ENCODE peak calls at places on chromosomes 5 and 9, in ten cellular contexts. E, F, Y, H, T, Z, X, G, U and M are unnamed samples.

GRCh38 chr9:37107701-37108100 is 12.7 kb upstream of the ZCCHC7 start:
- DNase-seq in E (no peak), F (no peak), Y (no peak), H (no peak), T (no peak), Z (no peak), X (no peak), G (no peak), U (no peak), M (no peak)

GRCh38 chr5:66789434-66789833 is 193.2 kb downstream of the MAST4 start:
- DNase-seq in E (no peak), F (no peak), Y (no peak), H (no peak), T (no peak), Z (peak; percentile 17), X (no peak), G (no peak), U (no peak), M (no peak)

GRCh38 chr9:88481933-88482332 is 53.0 kb upstream of the NXNL2 start:
- DNase-seq in E (no peak), F (no peak), Y (no peak), H (no peak), T (no peak), Z (no peak), X (no peak), G (peak; percentile 25), U (no peak), M (no peak)

GRCh38 chr5:109939109-109939682 is 249.5 kb downstream of the MAN2A1 start:
- DNase-seq in E (peak; percentile 39), F (no peak), Y (no peak), H (no peak), T (no peak), Z (no peak), X (no peak), G (no peak), U (no peak), M (no peak)

GRCh38 chr9:15570769-15571168 is 17.9 kb downstream of the CCDC171 start:
- DNase-seq in E (no peak), F (no peak), Y (no peak), H (no peak), T (no peak), Z (no peak), X (no peak), G (no peak), U (no peak), M (no peak)

GRCh38 chr5:35095366-35095765 is 47.6 kb upstream of the AGXT2 start:
- DNase-seq in E (no peak), F (no peak), Y (no peak), H (no peak), T (no peak), Z (no peak), X (no peak), G (no peak), U (no peak), M (no peak)

GRCh38 chr9:134307674-134308638 is 18.3 kb upstream of the RXRA start:
- DNase-seq in E (no peak), F (peak; percentile 19), Y (no peak), H (no peak), T (no peak), Z (no peak), X (no peak), G (no peak), U (no peak), M (peak; percentile 66)

GRCh38 chr5:82165740-82166530 is 112.2 kb downstream of the RPS23 start:
- DNase-seq in E (peak; percentile 96), F (peak; percentile 63), Y (peak; percentile 77), H (peak; percentile 43), T (peak; percentile 61), Z (peak; percentile 64), X (peak; percentile 86), G (peak; percentile 45), U (peak; percentile 30), M (peak; percentile 18)

GRCh38 chr5:179668404-179668803 is 12.4 kb downstream of the CBY3 start:
- DNase-seq in E (peak; percentile 53), F (peak; percentile 44), Y (no peak), H (peak; percentile 50), T (peak; percentile 19), Z (peak; percentile 79), X (no peak), G (peak; percentile 38), U (no peak), M (no peak)

GRCh38 chr5:154107010-154107409 is 68.2 kb downstream of the MFAP3 start:
- DNase-seq in E (no peak), F (no peak), Y (no peak), H (no peak), T (no peak), Z (no peak), X (no peak), G (no peak), U (no peak), M (no peak)

GRCh38 chr5:65334077-65334476 is 147.6 kb downstream of the ADAMTS6 start:
- DNase-seq in E (no peak), F (no peak), Y (no peak), H (no peak), T (peak; percentile 16), Z (peak; percentile 31), X (peak; percentile 30), G (no peak), U (no peak), M (no peak)

GRCh38 chr9:90344013-90344412 is 298.6 kb downstream of the DIRAS2 start:
- DNase-seq in E (peak; percentile 72), F (no peak), Y (no peak), H (no peak), T (no peak), Z (no peak), X (peak; percentile 74), G (no peak), U (no peak), M (no peak)

GRCh38 chr5:170338272-170338671 is 40.7 kb upstream of the LCP2 start:
- DNase-seq in E (no peak), F (no peak), Y (peak; percentile 19), H (no peak), T (no peak), Z (no peak), X (no peak), G (no peak), U (no peak), M (no peak)

GRCh38 chr9:101445353-101446029 is 9.9 kb upstream of the ALDOB start:
- DNase-seq in E (peak; percentile 26), F (no peak), Y (no peak), H (no peak), T (no peak), Z (no peak), X (no peak), G (no peak), U (no peak), M (no peak)

GRCh38 chr5:135964670-135965320 is 10.0 kb upstream of the LECT2 start:
- DNase-seq in E (peak; percentile 75), F (no peak), Y (no peak), H (no peak), T (no peak), Z (no peak), X (no peak), G (no peak), U (no peak), M (no peak)

GRCh38 chr5:172451771-172452197 is 2.5 kb downstream of the SH3PXD2B start:
- DNase-seq in E (peak; percentile 73), F (no peak), Y (peak; percentile 84), H (no peak), T (peak; percentile 42), Z (no peak), X (peak; percentile 75), G (no peak), U (no peak), M (no peak)

GRCh38 chr9:114026335-114026734 is 51.8 kb downstream of the AMBP start:
- DNase-seq in E (no peak), F (no peak), Y (peak; percentile 49), H (no peak), T (no peak), Z (no peak), X (no peak), G (no peak), U (no peak), M (no peak)

GRCh38 chr5:126234563-126235195 is 188.5 kb upstream of the GRAMD2B start:
- DNase-seq in E (peak; percentile 17), F (no peak), Y (no peak), H (peak; percentile 22), T (peak; percentile 19), Z (peak; percentile 60), X (peak; percentile 29), G (no peak), U (no peak), M (no peak)

GRCh38 chr5:96381526-96381925 is 51.5 kb downstream of the PCSK1 start:
- DNase-seq in E (no peak), F (no peak), Y (no peak), H (no peak), T (no peak), Z (no peak), X (no peak), G (no peak), U (no peak), M (no peak)

GRCh38 chr5:133825631-133826289 is 142.7 kb downstream of the C5orf15 start:
- DNase-seq in E (no peak), F (no peak), Y (no peak), H (no peak), T (no peak), Z (no peak), X (no peak), G (no peak), U (no peak), M (peak; percentile 18)

GRCh38 chr9:104575451-104575850 is 6.5 kb downstream of the OR13C8 start:
- DNase-seq in E (no peak), F (no peak), Y (no peak), H (no peak), T (no peak), Z (no peak), X (no peak), G (no peak), U (no peak), M (no peak)

GRCh38 chr5:39191216-39191615 is 28.1 kb downstream of the FYB1 start:
- DNase-seq in E (no peak), F (no peak), Y (no peak), H (no peak), T (no peak), Z (no peak), X (no peak), G (no peak), U (no peak), M (no peak)

GRCh38 chr5:132446621-132447020 is 44.0 kb downstream of the IRF1 start:
- DNase-seq in E (peak; percentile 92), F (peak; percentile 84), Y (no peak), H (no peak), T (peak; percentile 66), Z (no peak), X (no peak), G (no peak), U (no peak), M (no peak)

GRCh38 chr9:132546148-132547051 is 36.0 kb upstream of the BARHL1 start:
- DNase-seq in E (no peak), F (peak; percentile 60), Y (no peak), H (no peak), T (no peak), Z (peak; percentile 82), X (peak; percentile 36), G (peak; percentile 60), U (no peak), M (no peak)

GRCh38 chr5:158590936-158591863 is 508.5 kb downstream of the EBF1 start:
- DNase-seq in E (peak; percentile 49), F (no peak), Y (no peak), H (no peak), T (no peak), Z (peak; percentile 40), X (peak; percentile 37), G (no peak), U (no peak), M (no peak)

GRCh38 chr5:77973253-77973609 is 197.1 kb upstream of the TBCA start:
- DNase-seq in E (no peak), F (no peak), Y (no peak), H (no peak), T (no peak), Z (peak; percentile 59), X (no peak), G (no peak), U (no peak), M (no peak)

GRCh38 chr5:37723147-37723961 is 116.5 kb downstream of the GDNF start:
- DNase-seq in E (peak; percentile 75), F (no peak), Y (no peak), H (no peak), T (no peak), Z (peak; percentile 50), X (no peak), G (no peak), U (no peak), M (no peak)

GRCh38 chr9:3751125-3751758 is 225.4 kb upstream of the RFX3 start:
- DNase-seq in E (peak; percentile 99), F (no peak), Y (no peak), H (no peak), T (no peak), Z (no peak), X (no peak), G (no peak), U (no peak), M (no peak)